ENCODE peak calls at places on chromosomes 2 and 18, in six cellular contexts. H, K, L, X, R and B are unnamed samples. For H3K4me1, the result is how much of the 10 kb centered on the place peaks cover.

GRCh38 chr2:25401307-25402021 is 59.7 kb upstream of the DNMT3A start:
- DNase-seq in H (no peak), K (no peak), L (no peak), X (no peak), R (no peak), B (no peak)

GRCh38 chr2:191626497-191627151 is 51.3 kb upstream of the NABP1 start:
- DNase-seq in H (peak), K (no peak), L (no peak), X (peak), R (no peak), B (no peak)

GRCh38 chr2:119484834-119485233 is 39.4 kb downstream of the SCTR start:
- DNase-seq in H (no peak), K (peak), L (no peak), X (no peak), R (no peak), B (no peak)

GRCh38 chr2:167212054-167212648 is 323.9 kb downstream of the XIRP2 start:
- DNase-seq in H (peak), K (no peak), L (peak), X (peak), R (no peak), B (peak)

GRCh38 chr2:161123531-161124030 is 36.6 kb upstream of the TANK start:
- DNase-seq in H (no peak), K (no peak), L (no peak), X (no peak), R (no peak), B (peak)

GRCh38 chr2:173457366-173457765 is 102.7 kb downstream of the CDCA7 start:
- DNase-seq in H (no peak), K (no peak), L (no peak), X (no peak), R (no peak), B (no peak)

GRCh38 chr2:199463000-199463692 is 5.4 kb upstream of the SATB2 start:
- DNase-seq in H (peak), K (peak), L (peak), X (peak), R (peak), B (peak)

GRCh38 chr2:46385786-46386577 is 88.8 kb downstream of the EPAS1 start:
- DNase-seq in H (peak), K (no peak), L (no peak), X (no peak), R (peak), B (no peak)

GRCh38 chr2:29220506-29221270 is 105.5 kb downstream of the CLIP4 start:
- DNase-seq in H (no peak), K (no peak), L (no peak), X (no peak), R (no peak), B (no peak)

GRCh38 chr2:157413342-157414035 is 30.4 kb downstream of the CYTIP start:
- DNase-seq in H (no peak), K (no peak), L (no peak), X (no peak), R (no peak), B (no peak)

GRCh38 chr2:224038049-224038829 is 847 bp downstream of the SERPINE2 start:
- DNase-seq in H (peak), K (peak), L (peak), X (peak), R (peak), B (peak)

GRCh38 chr2:241064008-241064801 is 37.9 kb downstream of the MTERF4 start:
- DNase-seq in H (no peak), K (peak), L (no peak), X (no peak), R (peak), B (no peak)

GRCh38 chr2:233473386-233473791 is 93.2 kb downstream of the USP40 start:
- DNase-seq in H (no peak), K (no peak), L (no peak), X (no peak), R (no peak), B (no peak)

GRCh38 chr2:44551001-44551400 is 189.3 kb downstream of the CAMKMT start:
- DNase-seq in H (no peak), K (no peak), L (no peak), X (no peak), R (no peak), B (no peak)
- H4K91ac ChIP-seq in H (no peak), K (no peak), L (no peak), X (no peak), R (no peak), B (no peak)

GRCh38 chr2:33275689-33276444 is 200.6 kb upstream of the RASGRP3 start:
- DNase-seq in H (peak), K (no peak), L (no peak), X (peak), R (no peak), B (no peak)
- H3K4me1 ChIP-seq in H (under half), K (under half), L (under half), X (under half), R (under half), B (under half)

GRCh38 chr2:60119778-60120177 is 433.7 kb downstream of the BCL11A start:
- DNase-seq in H (no peak), K (no peak), L (no peak), X (no peak), R (no peak), B (no peak)

GRCh38 chr2:60118061-60118460 is 435.4 kb downstream of the BCL11A start:
- DNase-seq in H (no peak), K (no peak), L (no peak), X (no peak), R (no peak), B (no peak)

GRCh38 chr2:60118917-60119316 is 434.5 kb downstream of the BCL11A start:
- DNase-seq in H (no peak), K (no peak), L (no peak), X (no peak), R (no peak), B (no peak)

DNA sequence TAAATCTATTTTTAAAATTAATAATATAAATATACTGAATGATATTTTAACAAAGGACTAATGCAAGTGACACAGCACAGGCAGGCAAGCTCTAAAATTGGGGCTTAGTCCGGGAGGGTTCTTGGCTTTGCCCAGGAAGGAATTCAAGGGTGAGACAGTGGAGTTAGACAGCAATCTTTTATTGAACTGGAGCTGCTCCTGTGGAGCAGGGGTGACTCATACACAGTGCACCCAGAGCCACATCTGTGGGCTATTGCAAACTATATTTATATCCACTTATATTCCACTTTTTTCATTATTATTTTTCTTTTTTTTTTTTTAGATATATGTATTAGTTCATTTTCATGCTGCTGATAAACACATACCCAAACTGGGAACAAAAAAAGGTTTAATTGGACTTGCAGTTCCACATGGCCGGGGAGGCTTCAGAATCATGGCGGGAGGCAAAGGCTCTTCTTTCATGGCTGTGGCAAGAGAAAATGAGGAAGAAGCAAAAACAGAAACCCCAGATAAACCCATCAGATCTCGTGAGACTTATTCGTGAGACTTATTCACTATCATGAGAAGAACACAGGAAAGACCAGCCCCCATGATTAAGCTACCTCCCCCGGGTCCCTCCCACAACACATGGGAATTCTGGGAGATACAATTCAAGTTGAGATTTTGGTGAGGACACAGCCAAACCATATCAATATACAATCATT is 437.1 kb downstream of the BCL11A start:
- DNase-seq in H (no peak), K (no peak), L (no peak), X (no peak), R (no peak), B (no peak)
- H4K91ac ChIP-seq in H (no peak), K (no peak), L (no peak), X (no peak), R (no peak), B (no peak)

GRCh38 chr18:9039441-9039950 is 63.0 kb upstream of the NDUFV2 start:
- DNase-seq in H (no peak), K (no peak), L (no peak), X (no peak), R (no peak), B (no peak)
- H3K4me1 ChIP-seq in H (under half), K (under half), L (under half), X (under half), R (under half), B (under half)

GRCh38 chr2:13576634-13577033 is 859.9 kb downstream of the TRIB2 start:
- DNase-seq in H (no peak), K (no peak), L (no peak), X (no peak), R (no peak), B (no peak)

GRCh38 chr2:13574831-13575230 is 858.1 kb downstream of the TRIB2 start:
- DNase-seq in H (no peak), K (no peak), L (no peak), X (no peak), R (no peak), B (no peak)

GRCh38 chr2:13572466-13572865 is 855.7 kb downstream of the TRIB2 start:
- DNase-seq in H (no peak), K (no peak), L (peak), X (no peak), R (no peak), B (no peak)
- H4K91ac ChIP-seq in H (no peak), K (no peak), L (no peak), X (no peak), R (no peak), B (no peak)

DNA sequence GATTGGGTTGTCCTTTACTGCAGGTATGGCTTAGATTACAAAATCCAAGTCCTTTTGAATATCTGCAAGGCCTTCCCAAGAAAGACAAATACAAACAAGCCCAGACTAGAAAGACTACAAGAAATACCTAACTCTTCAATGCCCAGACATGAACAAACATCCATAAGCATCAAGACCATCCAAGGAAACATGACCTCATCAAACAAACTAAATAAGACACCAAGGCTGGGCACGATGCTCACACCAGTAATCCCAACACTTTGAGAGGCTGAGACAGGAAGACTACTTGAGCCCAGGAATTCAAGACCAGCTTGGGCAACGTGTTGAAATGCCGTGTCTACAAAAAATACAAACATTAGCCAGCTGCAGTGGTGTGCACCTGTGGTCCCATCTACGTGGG is 31.7 kb downstream of the MAP4K3 start:
- DNase-seq in H (no peak), K (no peak), L (no peak), X (no peak), R (no peak), B (no peak)
- H3K4me1 ChIP-seq in H (under half), K (under half), L (under half), X (under half), R (under half), B (under half)